ENCODE peak calls at places on chromosome 1, in ten cellular contexts. S is fibroblast of the aortic adventitia, K is hepatocyte, O is neural progenitor cell, J is endothelial cell, P is fibroblast of lung, E is AG04450, G is bronchial epithelial cell, Q is fibroblast of pulmonary artery, F is Calu3. T is an unnamed sample.

GRCh38 chr1:220788900-220789299 is 2.2 kb downstream of the MTARC1 start:
- DNase-seq in J (no peak), S (no peak), E (no peak), F (no peak), O (no peak), K (no peak), Q (no peak), G (no peak), P (no peak), T (no peak)

GRCh38 chr1:186950547-186950946 is 121.8 kb downstream of the PLA2G4A start:
- DNase-seq in F (peak; percentile 43), O (no peak), P (no peak), E (no peak), K (no peak), J (no peak), S (peak; percentile 32), Q (peak; percentile 45), G (peak; percentile 91), T (no peak)

GRCh38 chr1:2415801-2416208 is 3.4 kb upstream of the PEX10 start:
- DNase-seq in E (no peak), S (no peak), P (no peak), J (no peak), G (peak; percentile 36), F (peak; percentile 59), Q (no peak), O (no peak), K (no peak), T (peak; percentile 72)

GRCh38 chr1:160025314-160025713 is 6.5 kb downstream of the PIGM start:
- DNase-seq in Q (no peak), S (no peak), E (no peak), K (no peak), O (no peak), J (no peak), P (no peak), F (no peak), G (no peak), T (no peak)

GRCh38 chr1:41673355-41673754 is 188.9 kb upstream of the EDN2 start:
- DNase-seq in O (no peak), F (no peak), E (no peak), P (peak; percentile 58), S (peak; percentile 70), J (no peak), K (no peak), G (no peak), Q (no peak), T (peak; percentile 75)

GRCh38 chr1:184118051-184118450 is 66.5 kb downstream of the TSEN15 start:
- DNase-seq in E (peak; percentile 92), P (peak; percentile 98), K (peak; percentile 26), F (no peak), O (no peak), G (peak; percentile 94), J (no peak), S (peak; percentile 94), Q (peak; percentile 94), T (no peak)

GRCh38 chr1:58399176-58399575 is 147.3 kb downstream of the OMA1 start:
- DNase-seq in O (no peak), Q (no peak), S (no peak), J (no peak), F (no peak), G (no peak), P (no peak), E (no peak), K (no peak), T (no peak)

GRCh38 chr1:59947047-59947938 is 20.7 kb upstream of the CYP2J2 start:
- DNase-seq in J (peak; percentile 52), O (peak; percentile 81), P (peak; percentile 75), Q (peak; percentile 80), F (peak; percentile 67), K (peak; percentile 88), S (peak; percentile 77), G (peak; percentile 56), E (peak; percentile 29), T (peak; percentile 66)

GRCh38 chr1:181353526-181353925 is 129.8 kb upstream of the CACNA1E start:
- DNase-seq in K (peak; percentile 34), Q (no peak), E (no peak), P (no peak), J (no peak), F (no peak), S (no peak), G (peak; percentile 36), O (no peak), T (no peak)

GRCh38 chr1:53180226-53180625 is 16.4 kb upstream of the CPT2 start:
- DNase-seq in Q (peak; percentile 57), J (no peak), G (no peak), S (peak; percentile 86), E (peak; percentile 76), P (peak; percentile 86), K (no peak), O (no peak), F (no peak), T (no peak)

GRCh38 chr1:68210829-68211228 is 21.5 kb downstream of the WLS start:
- DNase-seq in J (no peak), K (no peak), P (no peak), Q (no peak), E (no peak), S (no peak), F (no peak), G (no peak), O (peak; percentile 55), T (no peak)

GRCh38 chr1:54096491-54097235 is 43.3 kb downstream of the TCEANC2 start:
- DNase-seq in Q (no peak), E (no peak), S (no peak), O (peak; percentile 57), J (no peak), G (no peak), K (no peak), F (no peak), P (no peak), T (no peak)

GRCh38 chr1:99170516-99170915 is 93.8 kb upstream of the PLPPR4 start:
- DNase-seq in O (no peak), S (peak; percentile 41), G (peak; percentile 81), J (no peak), K (no peak), P (peak; percentile 39), E (no peak), F (no peak), Q (peak; percentile 6), T (no peak)

GRCh38 chr1:115251340-115251748 is 86.7 kb downstream of the NGF start:
- DNase-seq in O (no peak), E (peak; percentile 27), J (no peak), Q (peak; percentile 30), S (peak; percentile 62), K (no peak), G (peak; percentile 39), F (no peak), P (peak; percentile 66), T (no peak)

GRCh38 chr1:171081220-171081993 is 9.3 kb upstream of the FMO3 start:
- DNase-seq in S (peak; percentile 85), G (peak; percentile 45), P (peak; percentile 87), K (peak; percentile 46), Q (peak; percentile 83), F (no peak), O (peak; percentile 23), J (no peak), E (peak; percentile 33), T (no peak)
- TF ChIP-seq CTCF in S (peak; percentile 47), G (no peak), P (peak; percentile 40), K (peak; percentile 61), Q (peak; percentile 46), F (no peak), O (peak; percentile 61), J (peak; percentile 38), E (peak; percentile 55), T (no peak)

GRCh38 chr1:9202240-9202870 is 32.2 kb upstream of the H6PD start:
- DNase-seq in O (no peak), P (no peak), F (no peak), K (no peak), G (no peak), J (no peak), Q (no peak), S (no peak), E (no peak), T (no peak)
- TF ChIP-seq CTCF in O (no peak), P (no peak), F (no peak), K (no peak), G (no peak), J (no peak), Q (no peak), S (no peak), E (no peak), T (no peak)

GRCh38 chr1:116825400-116825734 is 71.1 kb downstream of the CD2 start:
- DNase-seq in O (no peak), J (no peak), S (no peak), E (no peak), G (no peak), P (no peak), Q (peak; percentile 53), K (no peak), F (no peak), T (no peak)

GRCh38 chr1:116824631-116825399 is 70.6 kb downstream of the CD2 start:
- DNase-seq in K (no peak), G (no peak), F (no peak), O (no peak), E (no peak), Q (peak; percentile 56), J (no peak), S (no peak), P (no peak), T (no peak)

GRCh38 chr1:116826818-116827606 is 72.8 kb downstream of the CD2 start:
- DNase-seq in P (no peak), O (no peak), Q (peak; percentile 67), G (peak; percentile 86), K (peak; percentile 76), E (no peak), S (no peak), J (no peak), F (peak; percentile 1), T (peak; percentile 90)

GRCh38 chr1:116827607-116828125 is 73.4 kb downstream of the CD2 start:
- DNase-seq in O (no peak), K (no peak), E (no peak), Q (no peak), P (no peak), F (no peak), G (no peak), S (no peak), J (no peak), T (no peak)

DNA sequence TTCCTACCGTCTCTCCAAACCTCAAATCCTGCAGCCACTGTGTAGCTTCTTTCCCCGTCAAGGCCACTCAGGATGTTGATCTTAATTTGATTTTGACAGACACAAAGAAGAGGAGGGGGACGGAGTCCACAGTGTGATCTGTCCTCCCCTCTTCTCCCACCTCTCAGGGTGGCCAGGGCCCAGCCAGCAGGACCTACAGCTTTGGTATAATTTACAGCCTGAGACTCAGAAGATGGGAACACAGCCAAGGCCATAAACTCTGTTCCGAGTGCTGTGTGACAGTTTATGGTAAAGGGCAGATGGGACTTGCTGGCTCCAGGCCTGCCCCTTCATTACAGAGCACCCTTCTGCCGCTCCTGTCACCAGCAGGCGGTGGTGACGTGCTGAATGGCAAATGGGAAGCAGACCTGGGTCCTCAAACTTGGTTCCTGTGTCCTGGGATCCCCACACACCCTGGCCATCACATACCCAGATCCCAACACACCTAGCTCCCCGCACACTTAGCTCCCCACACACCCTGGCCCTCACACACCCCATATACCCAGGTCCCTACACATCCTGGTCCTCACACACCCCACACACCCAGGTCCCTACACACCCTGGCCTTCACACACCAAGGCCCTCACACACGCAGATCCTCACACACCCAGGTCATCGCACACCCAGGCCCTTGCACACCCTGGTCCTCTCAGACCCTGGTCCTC is 71.7 kb downstream of the CD2 start:
- DNase-seq in G (no peak), Q (no peak), K (peak; percentile 27), P (no peak), E (no peak), S (no peak), O (no peak), J (no peak), F (no peak), T (no peak)
- TF ChIP-seq CTCF in G (no peak), Q (no peak), K (no peak), P (no peak), E (no peak), S (no peak), O (no peak), J (no peak), F (no peak), T (no peak)

GRCh38 chr1:164673584-164674214 is 114.7 kb downstream of the PBX1 start:
- DNase-seq in E (no peak), K (no peak), Q (no peak), O (peak; percentile 50), S (no peak), J (peak; percentile 70), P (no peak), G (no peak), F (no peak), T (no peak)
- TF ChIP-seq CTCF in E (peak; percentile 57), K (peak; percentile 49), Q (peak; percentile 51), O (peak; percentile 71), S (peak; percentile 60), J (peak; percentile 95), P (peak; percentile 52), G (peak; percentile 36), F (peak; percentile 56), T (peak; percentile 52)